ENCODE peak calls at places on chromosomes 7 and 10, in five cellular contexts. One of them, this sample, is unnamed.

GRCh38 chr7:36606442-36607205 is 117.7 kb downstream of the AOAH start:
- DNase-seq in brain microvascular endothelial cell: no peak
- DNase-seq in fibroblast of the aortic adventitia: no peak
- DNase-seq in CD4-positive, CD25-positive, alpha-beta regulatory T cell: no peak
- DNase-seq in A549: no peak
- DNase-seq in this sample: no peak

GRCh38 chr7:141573511-141573910 is 22.3 kb downstream of the AGK start:
- DNase-seq in brain microvascular endothelial cell: no peak
- DNase-seq in fibroblast of the aortic adventitia: no peak
- DNase-seq in CD4-positive, CD25-positive, alpha-beta regulatory T cell: no peak
- DNase-seq in A549: no peak
- DNase-seq in this sample: no peak

GRCh38 chr7:90530263-90530662 is 60.8 kb downstream of the PTTG1IP2 start:
- DNase-seq in A549: no peak
- DNase-seq in fibroblast of the aortic adventitia: peak
- DNase-seq in CD4-positive, CD25-positive, alpha-beta regulatory T cell: no peak
- DNase-seq in brain microvascular endothelial cell: peak
- DNase-seq in this sample: peak

GRCh38 chr7:134865001-134865845 is 85.8 kb downstream of the CALD1 start:
- DNase-seq in A549: no peak
- DNase-seq in brain microvascular endothelial cell: peak
- DNase-seq in CD4-positive, CD25-positive, alpha-beta regulatory T cell: no peak
- DNase-seq in fibroblast of the aortic adventitia: peak
- DNase-seq in this sample: no peak

GRCh38 chr7:96786261-96786997 is 76.8 kb upstream of the SEM1 start:
- DNase-seq in fibroblast of the aortic adventitia: no peak
- DNase-seq in CD4-positive, CD25-positive, alpha-beta regulatory T cell: no peak
- DNase-seq in brain microvascular endothelial cell: no peak
- DNase-seq in A549: no peak
- DNase-seq in this sample: no peak

GRCh38 chr7:23471090-23471859 is 984 bp upstream of the IGF2BP3 start:
- DNase-seq in A549: peak
- DNase-seq in brain microvascular endothelial cell: peak
- DNase-seq in fibroblast of the aortic adventitia: peak
- DNase-seq in CD4-positive, CD25-positive, alpha-beta regulatory T cell: no peak
- DNase-seq in this sample: peak

GRCh38 chr7:70585071-70585470 is 546.9 kb upstream of the GALNT17 start:
- DNase-seq in CD4-positive, CD25-positive, alpha-beta regulatory T cell: no peak
- DNase-seq in brain microvascular endothelial cell: no peak
- DNase-seq in fibroblast of the aortic adventitia: no peak
- DNase-seq in A549: no peak
- DNase-seq in this sample: no peak

GRCh38 chr10:117424171-117424570 is 48.9 kb upstream of the PDZD8 start:
- DNase-seq in brain microvascular endothelial cell: no peak
- DNase-seq in fibroblast of the aortic adventitia: no peak
- DNase-seq in A549: no peak
- DNase-seq in CD4-positive, CD25-positive, alpha-beta regulatory T cell: no peak
- DNase-seq in this sample: no peak

GRCh38 chr7:116211006-116211912 is 920 bp downstream of the TES start:
- DNase-seq in fibroblast of the aortic adventitia: peak
- DNase-seq in CD4-positive, CD25-positive, alpha-beta regulatory T cell: peak
- DNase-seq in A549: peak
- DNase-seq in brain microvascular endothelial cell: peak
- DNase-seq in this sample: peak

GRCh38 chr10:88253120-88253519 is 330.0 kb downstream of the RNLS start:
- DNase-seq in brain microvascular endothelial cell: no peak
- DNase-seq in fibroblast of the aortic adventitia: no peak
- DNase-seq in CD4-positive, CD25-positive, alpha-beta regulatory T cell: no peak
- DNase-seq in A549: no peak
- DNase-seq in this sample: no peak

GRCh38 chr10:120253131-120253530 is 203.9 kb upstream of the PLPP4 start:
- DNase-seq in CD4-positive, CD25-positive, alpha-beta regulatory T cell: no peak
- DNase-seq in fibroblast of the aortic adventitia: no peak
- DNase-seq in A549: no peak
- DNase-seq in brain microvascular endothelial cell: no peak
- DNase-seq in this sample: no peak

GRCh38 chr7:21939136-21939857 is 6.4 kb downstream of the CDCA7L start:
- DNase-seq in fibroblast of the aortic adventitia: peak
- DNase-seq in A549: no peak
- DNase-seq in brain microvascular endothelial cell: no peak
- DNase-seq in CD4-positive, CD25-positive, alpha-beta regulatory T cell: no peak
- DNase-seq in this sample: no peak

GRCh38 chr7:25028370-25028971 is 48.5 kb upstream of the OSBPL3 start:
- DNase-seq in A549: peak
- DNase-seq in CD4-positive, CD25-positive, alpha-beta regulatory T cell: no peak
- DNase-seq in fibroblast of the aortic adventitia: peak
- DNase-seq in brain microvascular endothelial cell: peak
- DNase-seq in this sample: no peak

GRCh38 chr7:23600251-23600650 is 3.1 kb downstream of the CCDC126 start:
- DNase-seq in brain microvascular endothelial cell: no peak
- DNase-seq in CD4-positive, CD25-positive, alpha-beta regulatory T cell: no peak
- DNase-seq in A549: no peak
- DNase-seq in fibroblast of the aortic adventitia: no peak
- DNase-seq in this sample: no peak

GRCh38 chr7:147296986-147297385 is 1180.4 kb downstream of the CNTNAP2 start:
- DNase-seq in CD4-positive, CD25-positive, alpha-beta regulatory T cell: no peak
- DNase-seq in fibroblast of the aortic adventitia: no peak
- DNase-seq in brain microvascular endothelial cell: no peak
- DNase-seq in A549: no peak
- DNase-seq in this sample: no peak

GRCh38 chr10:9550810-9551209 is 1466.9 kb upstream of the CELF2 start:
- DNase-seq in CD4-positive, CD25-positive, alpha-beta regulatory T cell: no peak
- DNase-seq in A549: no peak
- DNase-seq in brain microvascular endothelial cell: no peak
- DNase-seq in fibroblast of the aortic adventitia: no peak
- DNase-seq in this sample: no peak

GRCh38 chr10:97889461-97890265 is 40.0 kb downstream of the GOLGA7B start:
- DNase-seq in brain microvascular endothelial cell: peak
- DNase-seq in A549: peak
- DNase-seq in CD4-positive, CD25-positive, alpha-beta regulatory T cell: no peak
- DNase-seq in fibroblast of the aortic adventitia: no peak
- DNase-seq in this sample: peak

GRCh38 chr7:101179117-101179779 is 845 bp downstream of the NAT16 start:
- DNase-seq in A549: no peak
- DNase-seq in fibroblast of the aortic adventitia: no peak
- DNase-seq in CD4-positive, CD25-positive, alpha-beta regulatory T cell: no peak
- DNase-seq in brain microvascular endothelial cell: no peak
- DNase-seq in this sample: peak

GRCh38 chr10:8852546-8852945 is 798.1 kb downstream of the GATA3 start:
- DNase-seq in brain microvascular endothelial cell: no peak
- DNase-seq in A549: no peak
- DNase-seq in fibroblast of the aortic adventitia: no peak
- DNase-seq in CD4-positive, CD25-positive, alpha-beta regulatory T cell: no peak
- DNase-seq in this sample: no peak

GRCh38 chr7:121510858-121511482 is 114.9 kb upstream of the FAM3C start:
- DNase-seq in brain microvascular endothelial cell: no peak
- DNase-seq in CD4-positive, CD25-positive, alpha-beta regulatory T cell: no peak
- DNase-seq in A549: no peak
- DNase-seq in fibroblast of the aortic adventitia: no peak
- DNase-seq in this sample: no peak

GRCh38 chr10:10519674-10520073 is 498.0 kb upstream of the CELF2 start:
- DNase-seq in fibroblast of the aortic adventitia: no peak
- DNase-seq in A549: no peak
- DNase-seq in CD4-positive, CD25-positive, alpha-beta regulatory T cell: no peak
- DNase-seq in brain microvascular endothelial cell: no peak
- DNase-seq in this sample: no peak

GRCh38 chr7:90213521-90213920 is 2.0 kb downstream of the STEAP2 start:
- DNase-seq in fibroblast of the aortic adventitia: no peak
- DNase-seq in A549: no peak
- DNase-seq in CD4-positive, CD25-positive, alpha-beta regulatory T cell: no peak
- DNase-seq in brain microvascular endothelial cell: no peak
- DNase-seq in this sample: no peak

GRCh38 chr7:74625446-74625845 is 32.1 kb upstream of the GTF2I start:
- DNase-seq in A549: peak
- DNase-seq in fibroblast of the aortic adventitia: peak
- DNase-seq in brain microvascular endothelial cell: peak
- DNase-seq in CD4-positive, CD25-positive, alpha-beta regulatory T cell: no peak
- DNase-seq in this sample: peak

DNA sequence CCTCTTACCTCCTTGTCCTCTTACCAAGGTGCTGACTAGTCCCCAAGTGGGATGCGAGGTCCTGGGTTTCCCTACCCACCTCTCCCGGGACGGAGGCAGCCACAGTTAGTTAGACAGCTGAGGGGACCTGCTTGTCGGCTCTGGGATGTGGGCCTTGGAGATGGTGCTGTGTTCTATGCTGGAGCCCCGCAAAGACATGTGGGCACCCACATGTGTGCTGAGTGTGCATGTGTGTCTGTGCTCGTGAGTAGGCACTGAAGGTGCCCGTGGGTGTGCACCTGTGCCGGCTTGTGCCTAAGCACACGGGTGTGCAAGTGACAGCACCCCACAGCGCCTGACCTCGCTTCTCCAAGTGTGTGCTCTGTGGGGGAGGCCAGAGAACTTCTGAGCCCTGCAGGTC is 62.2 kb downstream of the NEURL1 start:
- DNase-seq in brain microvascular endothelial cell: no peak
- DNase-seq in A549: no peak
- DNase-seq in CD4-positive, CD25-positive, alpha-beta regulatory T cell: no peak
- DNase-seq in fibroblast of the aortic adventitia: no peak
- DNase-seq in this sample: no peak
- H3K4me3 ChIP-seq in brain microvascular endothelial cell: no peak
- H3K4me3 ChIP-seq in A549: peak
- H3K4me3 ChIP-seq in CD4-positive, CD25-positive, alpha-beta regulatory T cell: no peak
- H3K4me3 ChIP-seq in fibroblast of the aortic adventitia: peak
- H3K4me3 ChIP-seq in this sample: no peak

DNA sequence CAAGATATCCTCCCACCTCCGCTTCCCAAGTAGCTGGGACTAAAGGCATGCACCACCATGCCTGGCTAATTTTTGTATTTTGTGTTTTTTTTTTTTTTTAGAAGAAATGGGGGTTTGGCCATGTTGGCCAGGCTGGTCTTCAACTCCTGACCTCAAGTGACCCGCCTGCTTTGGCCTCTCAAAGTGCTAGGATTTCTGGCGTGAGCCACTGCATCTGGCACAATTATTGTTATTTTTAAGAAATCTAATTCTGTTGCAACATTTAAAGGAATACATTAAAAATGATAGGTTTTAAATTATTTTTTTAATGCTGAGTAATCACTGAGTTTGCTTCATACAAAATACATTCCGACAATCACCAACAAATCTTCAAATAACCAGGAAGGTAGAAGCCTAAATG is 178.1 kb upstream of the SEMA3E start:
- DNase-seq in A549: no peak
- DNase-seq in brain microvascular endothelial cell: no peak
- DNase-seq in CD4-positive, CD25-positive, alpha-beta regulatory T cell: no peak
- DNase-seq in fibroblast of the aortic adventitia: peak
- DNase-seq in this sample: no peak
- H3K4me3 ChIP-seq in A549: no peak
- H3K4me3 ChIP-seq in brain microvascular endothelial cell: no peak
- H3K4me3 ChIP-seq in CD4-positive, CD25-positive, alpha-beta regulatory T cell: no peak
- H3K4me3 ChIP-seq in fibroblast of the aortic adventitia: no peak
- H3K4me3 ChIP-seq in this sample: no peak

DNA sequence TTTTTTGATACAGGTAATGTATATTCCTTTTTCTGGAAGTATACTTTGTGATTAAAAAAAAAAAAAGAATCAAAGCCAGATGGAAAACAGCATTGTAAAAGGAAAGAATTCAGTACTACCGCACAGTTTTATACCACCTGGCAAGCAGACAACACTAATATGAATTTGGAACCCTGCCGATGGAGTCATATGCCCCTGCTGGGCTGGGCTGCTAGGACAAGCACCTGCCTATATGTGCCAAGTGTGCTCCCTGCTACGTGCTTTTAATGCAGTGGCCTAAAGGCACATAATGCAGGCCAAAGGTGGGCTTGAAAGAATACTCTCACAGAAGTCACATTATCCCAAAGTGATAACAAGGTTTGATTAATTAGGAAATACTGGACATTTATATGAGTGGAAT is 29.8 kb upstream of the WAC start:
- DNase-seq in CD4-positive, CD25-positive, alpha-beta regulatory T cell: no peak
- DNase-seq in brain microvascular endothelial cell: no peak
- DNase-seq in fibroblast of the aortic adventitia: peak
- DNase-seq in A549: no peak
- DNase-seq in this sample: no peak
- H3K4me3 ChIP-seq in CD4-positive, CD25-positive, alpha-beta regulatory T cell: no peak
- H3K4me3 ChIP-seq in brain microvascular endothelial cell: no peak
- H3K4me3 ChIP-seq in fibroblast of the aortic adventitia: no peak
- H3K4me3 ChIP-seq in A549: no peak
- H3K4me3 ChIP-seq in this sample: no peak

GRCh38 chr7:123555484-123555883 is 2.1 kb downstream of the NDUFA5 start:
- DNase-seq in fibroblast of the aortic adventitia: no peak
- DNase-seq in A549: no peak
- DNase-seq in CD4-positive, CD25-positive, alpha-beta regulatory T cell: no peak
- DNase-seq in brain microvascular endothelial cell: no peak
- DNase-seq in this sample: no peak
- H3K4me3 ChIP-seq in fibroblast of the aortic adventitia: no peak
- H3K4me3 ChIP-seq in A549: no peak
- H3K4me3 ChIP-seq in CD4-positive, CD25-positive, alpha-beta regulatory T cell: peak
- H3K4me3 ChIP-seq in brain microvascular endothelial cell: no peak
- H3K4me3 ChIP-seq in this sample: no peak

DNA sequence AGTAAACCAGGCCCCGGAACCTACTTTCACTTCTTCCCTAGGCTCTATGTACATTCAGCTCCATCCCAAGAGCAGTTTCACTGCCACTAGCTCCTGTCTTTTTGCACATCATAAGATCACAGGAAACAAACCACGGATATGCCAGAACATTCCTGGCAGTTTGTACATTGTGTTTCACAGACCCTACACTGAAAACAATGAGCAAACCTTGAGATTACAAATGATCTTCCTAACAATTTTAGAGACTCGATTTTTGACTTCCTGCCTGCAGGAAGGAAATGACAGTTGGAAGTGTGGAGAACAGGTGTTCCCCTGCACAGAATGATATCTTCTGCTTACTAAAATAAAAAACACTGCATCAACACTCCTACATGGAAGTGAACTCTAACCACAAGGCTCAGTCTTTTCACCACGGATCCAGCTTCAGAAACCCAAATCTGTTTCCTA is 7.6 kb upstream of the TMEM236 start:
- DNase-seq in fibroblast of the aortic adventitia: no peak
- DNase-seq in A549: no peak
- DNase-seq in brain microvascular endothelial cell: no peak
- DNase-seq in CD4-positive, CD25-positive, alpha-beta regulatory T cell: no peak
- DNase-seq in this sample: no peak
- H3K4me3 ChIP-seq in fibroblast of the aortic adventitia: no peak
- H3K4me3 ChIP-seq in A549: no peak
- H3K4me3 ChIP-seq in brain microvascular endothelial cell: no peak
- H3K4me3 ChIP-seq in CD4-positive, CD25-positive, alpha-beta regulatory T cell: no peak
- H3K4me3 ChIP-seq in this sample: no peak

This sample was measured in NB4.